ENCODE peak calls at places on chromosome 18, in four cellular contexts. R, L, V and Q are unnamed samples.

GRCh38 chr18:59570101-59570875 is 126.9 kb downstream of the CCBE1 start:
- DNase-seq in R (no peak), L (no peak), V (no peak), Q (no peak)

GRCh38 chr18:73409242-73409641 is 541.5 kb upstream of the NETO1 start:
- DNase-seq in R (no peak), L (no peak), V (no peak), Q (no peak)

GRCh38 chr18:48786621-48787522 is 163.9 kb downstream of the SMAD7 start:
- DNase-seq in R (no peak), L (no peak), V (no peak), Q (no peak)

GRCh38 chr18:68797901-68798300 is at the start of gene CCDC102B:
- DNase-seq in R (no peak), L (no peak), V (no peak), Q (no peak)

GRCh38 chr18:67864677-67865340 is 348.3 kb upstream of the DSEL start:
- DNase-seq in R (no peak), L (no peak), V (no peak), Q (no peak)

GRCh38 chr18:46042571-46043123 is 29.4 kb downstream of the PSTPIP2 start:
- DNase-seq in R (no peak), L (no peak), V (no peak), Q (no peak)

GRCh38 chr18:48395646-48396045 is 13.5 kb downstream of the ZBTB7C start:
- DNase-seq in R (no peak), L (no peak), V (no peak), Q (no peak)

GRCh38 chr18:6885992-6886823 is 156.7 kb downstream of the ARHGAP28 start:
- DNase-seq in R (peak), L (peak), V (no peak), Q (peak)

GRCh38 chr18:28823506-28824182 is 646.7 kb upstream of the CDH2 start:
- DNase-seq in R (no peak), L (no peak), V (no peak), Q (no peak)

GRCh38 chr18:3402962-3403585 is 46.9 kb upstream of the TGIF1 start:
- DNase-seq in R (peak), L (no peak), V (no peak), Q (no peak)

GRCh38 chr18:46148810-46149209 is 44.6 kb downstream of the HAUS1 start:
- DNase-seq in R (peak), L (peak), V (no peak), Q (peak)

GRCh38 chr18:46071894-46072867 is at the start of gene PSTPIP2:
- DNase-seq in R (no peak), L (peak), V (no peak), Q (no peak)

GRCh38 chr18:76467371-76468190 is 27.5 kb downstream of the ZNF516 start:
- DNase-seq in R (no peak), L (no peak), V (no peak), Q (no peak)

GRCh38 chr18:59001166-59001565 is 136.5 kb downstream of the ZNF532 start:
- DNase-seq in R (no peak), L (no peak), V (no peak), Q (no peak)

GRCh38 chr18:48796491-48797205 is 154.1 kb downstream of the SMAD7 start:
- DNase-seq in R (no peak), L (no peak), V (no peak), Q (no peak)

GRCh38 chr18:49646864-49647263 is 85.0 kb downstream of the LIPG start:
- DNase-seq in R (no peak), L (no peak), V (no peak), Q (no peak)

DNA sequence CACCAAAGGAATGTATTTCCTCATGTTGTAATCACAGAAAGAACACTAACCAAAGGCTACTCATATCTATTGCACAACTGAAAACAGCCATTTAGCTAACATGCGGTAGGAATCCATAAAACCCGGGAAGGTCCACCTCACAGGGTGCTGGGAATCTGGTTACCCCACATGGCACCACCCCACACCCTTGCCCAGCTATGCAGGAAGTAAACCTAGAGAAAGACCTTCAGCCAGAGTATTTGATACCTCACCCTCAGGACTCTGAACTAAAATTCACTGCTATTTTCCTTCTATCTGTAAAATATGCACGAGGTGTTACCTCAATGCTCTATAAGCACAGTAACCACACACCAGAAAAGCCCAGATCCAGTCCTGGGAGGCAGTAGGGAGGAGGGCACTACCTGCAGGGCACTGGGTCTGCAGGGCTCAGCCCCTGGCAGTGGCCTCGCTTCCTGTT is 45.8 kb downstream of the PTPN2 start:
- DNase-seq in R (peak), L (no peak), V (peak), Q (peak)
- TF ChIP-seq CHD4 in R (no peak), L (no peak), V (no peak), Q (no peak)

DNA sequence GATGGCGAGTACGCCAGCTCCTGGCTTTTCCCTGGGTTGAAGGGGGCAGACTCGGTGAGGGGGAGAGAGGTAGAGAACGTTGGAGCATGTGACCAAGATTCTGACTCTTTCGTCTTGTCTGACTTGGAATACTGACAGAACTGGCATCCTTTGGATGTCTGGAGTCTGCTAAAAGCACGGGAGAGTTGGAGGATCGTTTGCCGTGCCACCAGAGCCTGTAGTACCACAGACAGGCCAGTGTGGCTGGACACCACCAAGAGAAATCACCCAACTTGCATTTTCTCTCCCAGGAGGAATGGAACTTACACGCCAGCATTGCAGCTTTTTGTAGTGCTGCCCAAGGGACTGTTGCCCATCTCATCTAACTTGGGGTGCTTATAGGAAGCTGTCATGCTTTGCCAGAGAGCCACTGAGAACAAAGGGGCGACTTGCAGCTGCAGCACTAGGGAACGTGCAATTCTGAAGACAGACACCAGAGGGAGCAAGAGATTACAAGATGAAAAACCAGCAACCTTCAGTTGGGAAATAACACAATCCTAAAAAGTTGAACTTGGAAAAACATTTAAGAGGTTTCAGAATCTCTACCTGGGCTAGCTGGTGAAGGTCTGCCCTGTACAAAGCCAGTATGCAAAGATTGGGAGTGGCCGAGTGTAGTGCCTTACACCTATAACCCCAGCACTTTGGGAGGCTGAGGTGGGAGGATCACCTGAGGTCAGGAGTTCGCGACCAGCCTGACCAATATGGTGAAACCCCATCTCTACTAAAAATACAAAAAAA is 24.1 kb downstream of the PSMG2 start:
- DNase-seq in R (peak), L (peak), V (no peak), Q (peak)
- TF ChIP-seq CHD4 in R (no peak), L (no peak), V (no peak), Q (no peak)

DNA sequence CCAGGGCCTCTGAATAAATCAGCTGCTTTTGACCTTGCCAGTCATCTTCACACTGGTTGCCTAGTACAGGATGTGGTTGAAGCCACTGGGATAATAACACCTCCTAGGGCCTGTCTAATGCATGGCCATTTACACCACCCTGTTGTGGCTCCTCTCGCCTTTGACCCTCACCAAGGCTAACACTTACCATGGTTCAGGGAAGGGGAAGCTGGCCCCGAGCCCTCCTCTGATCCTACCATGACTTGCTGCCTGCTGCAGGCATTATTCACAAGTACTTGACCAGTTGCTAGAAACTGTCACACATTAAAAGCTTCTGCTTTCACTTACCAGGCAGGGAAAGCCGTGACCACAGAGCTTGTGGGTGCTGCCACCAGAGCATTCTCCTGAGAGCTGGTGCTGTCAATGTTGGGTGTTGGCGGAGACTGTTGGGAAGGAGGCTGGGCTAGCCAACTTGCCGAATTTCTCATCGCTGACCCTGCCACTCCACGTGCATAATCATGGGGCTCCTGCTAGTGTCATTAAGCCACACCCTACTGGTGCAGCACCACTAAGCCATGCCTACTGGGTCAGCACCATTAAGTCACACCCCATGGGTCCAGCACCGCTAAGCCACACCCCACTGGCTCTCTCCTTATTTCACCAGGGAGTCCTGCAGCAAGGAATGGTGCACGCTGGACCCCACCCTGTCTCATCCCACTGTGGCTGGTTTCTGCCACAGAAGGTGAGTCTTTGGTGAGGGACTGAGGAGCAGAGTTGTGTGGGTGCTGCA is 47.0 kb upstream of the TTC39C start:
- DNase-seq in R (no peak), L (no peak), V (peak), Q (no peak)
- TF ChIP-seq CHD4 in R (no peak), L (no peak), V (no peak), Q (no peak)

GRCh38 chr18:13378150-13378549 is 159.6 kb downstream of the LDLRAD4 start:
- DNase-seq in R (no peak), L (no peak), V (no peak), Q (no peak)
- TF ChIP-seq CHD4 in R (no peak), L (no peak), V (no peak), Q (no peak)

GRCh38 chr18:24918257-24918656 is 433.7 kb downstream of the ZNF521 start:
- DNase-seq in R (no peak), L (no peak), V (no peak), Q (no peak)
- TF ChIP-seq CHD4 in R (no peak), L (no peak), V (no peak), Q (no peak)

GRCh38 chr18:34131008-34131407 is 93.7 kb downstream of the NOL4 start:
- DNase-seq in R (no peak), L (no peak), V (no peak), Q (no peak)
- TF ChIP-seq CHD4 in R (no peak), L (no peak), V (no peak), Q (no peak)

GRCh38 chr18:22541232-22541631 is 123.5 kb upstream of the CTAGE1 start:
- DNase-seq in R (no peak), L (no peak), V (no peak), Q (peak)

GRCh38 chr18:22542400-22542835 is 124.7 kb upstream of the CTAGE1 start:
- DNase-seq in R (no peak), L (no peak), V (no peak), Q (peak)

GRCh38 chr18:22536558-22536957 is 118.8 kb upstream of the CTAGE1 start:
- DNase-seq in R (no peak), L (peak), V (no peak), Q (no peak)

GRCh38 chr18:22538463-22538862 is 120.7 kb upstream of the CTAGE1 start:
- DNase-seq in R (no peak), L (no peak), V (no peak), Q (no peak)

DNA sequence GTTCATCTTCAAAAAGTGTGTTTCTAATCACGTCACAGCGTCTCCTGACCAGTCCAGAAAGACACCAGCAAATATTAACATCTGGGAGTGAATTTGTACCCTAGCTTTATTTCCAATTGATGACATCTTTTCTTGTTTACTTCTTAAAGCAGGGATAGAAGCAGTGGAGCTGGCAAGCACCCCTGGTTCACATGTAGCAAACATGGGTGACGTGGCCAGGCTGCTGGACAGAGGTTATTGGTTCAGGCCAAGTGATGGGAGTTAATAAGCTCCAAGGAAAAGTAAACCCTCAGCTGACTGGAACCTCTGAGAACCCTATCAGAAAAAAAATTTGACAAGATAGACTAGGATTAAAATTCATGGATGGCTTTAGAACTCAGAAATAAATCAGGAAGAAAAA is 121.3 kb upstream of the CTAGE1 start:
- DNase-seq in R (no peak), L (no peak), V (no peak), Q (no peak)
- TF ChIP-seq CHD4 in R (no peak), L (no peak), V (no peak), Q (no peak)

DNA sequence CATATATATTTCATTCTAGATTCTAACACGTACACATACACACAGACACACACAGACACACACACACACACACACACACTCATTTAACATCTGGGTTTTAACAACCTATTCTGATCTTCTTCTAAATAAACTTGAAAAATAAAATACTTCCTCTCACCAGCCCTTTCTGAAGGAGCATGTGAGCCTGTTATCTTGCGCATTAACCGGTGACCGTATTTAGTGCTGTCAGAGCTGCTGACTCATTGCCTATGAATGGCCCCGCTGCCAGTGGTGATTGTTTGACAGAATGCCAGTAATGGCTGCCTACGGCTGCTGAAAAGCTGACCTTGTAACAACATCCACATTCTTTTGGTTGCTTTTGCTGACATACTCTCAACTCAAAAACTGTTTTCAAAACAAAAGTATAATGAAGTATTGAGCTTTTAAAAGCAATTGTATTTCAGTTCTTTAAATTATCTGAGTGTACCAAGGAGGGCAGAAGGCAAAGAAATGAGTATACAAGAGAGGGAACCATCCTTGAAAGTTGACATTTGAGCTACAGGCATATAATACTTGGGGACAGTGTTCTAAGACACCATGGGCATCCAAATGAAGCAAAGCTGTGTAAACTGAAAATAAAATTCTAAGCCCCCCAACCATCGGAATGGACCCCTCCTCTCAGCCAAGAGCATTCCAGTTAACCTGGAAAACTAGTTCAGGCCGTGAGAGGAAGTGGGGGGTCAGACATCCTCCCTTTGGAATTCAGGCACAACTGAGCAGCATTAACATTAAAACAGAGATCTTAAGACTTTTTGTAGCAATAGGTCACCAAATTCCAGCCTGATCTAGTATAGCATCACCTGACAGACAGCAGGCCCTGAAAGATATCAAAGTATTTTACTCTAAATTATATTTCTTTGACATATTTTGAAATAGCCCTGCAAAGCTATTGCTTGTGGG is 50.2 kb upstream of the DTNA start:
- DNase-seq in R (peak), L (no peak), V (no peak), Q (peak)
- TF ChIP-seq CHD4 in R (no peak), L (no peak), V (no peak), Q (no peak)